ENCODE peak calls at places on chromosome 10, in ten cellular contexts. K, J, A, U, N, E, D, M, H and Q are unnamed samples.

GRCh38 chr10:66773418-66773817 is 152.4 kb upstream of the LRRTM3 start:
- DNase-seq in D (no peak), K (no peak), H (no peak), A (no peak), U (no peak), M (no peak), J (no peak), N (no peak), E (no peak), Q (no peak)

GRCh38 chr10:60209874-60210584 is 179.6 kb downstream of the ANK3 start:
- DNase-seq in D (no peak), M (no peak), J (no peak), U (no peak), E (no peak), K (no peak), A (no peak), N (no peak), H (no peak), Q (no peak)

GRCh38 chr10:33657154-33657900 is 322.9 kb upstream of the NRP1 start:
- DNase-seq in U (no peak), E (no peak), J (no peak), K (no peak), D (no peak), H (peak), A (no peak), M (no peak), N (no peak), Q (no peak)

GRCh38 chr10:88041243-88042161 is 178.1 kb downstream of the PTEN start:
- DNase-seq in H (no peak), K (no peak), A (no peak), N (peak), J (no peak), U (no peak), M (no peak), D (no peak), E (no peak), Q (no peak)

GRCh38 chr10:27710009-27710408 is 35.6 kb downstream of the MKX start:
- DNase-seq in K (no peak), N (no peak), M (no peak), D (no peak), E (no peak), H (no peak), J (no peak), U (no peak), A (no peak), Q (no peak)

GRCh38 chr10:128274938-128275337 is 148.7 kb upstream of the MKI67 start:
- DNase-seq in U (no peak), E (no peak), A (no peak), J (peak), H (peak), K (no peak), D (peak), N (peak), M (no peak), Q (no peak)

GRCh38 chr10:76649723-76650127 is 987.9 kb downstream of the KCNMA1 start:
- DNase-seq in J (peak), D (peak), H (peak), M (no peak), E (no peak), N (peak), A (no peak), K (no peak), U (no peak), Q (no peak)

GRCh38 chr10:110533149-110533548 is 34.3 kb upstream of the SMC3 start:
- DNase-seq in N (no peak), M (no peak), H (no peak), U (no peak), J (no peak), D (no peak), E (no peak), A (no peak), K (no peak), Q (no peak)

GRCh38 chr10:33455029-33455428 is 120.6 kb upstream of the NRP1 start:
- DNase-seq in K (no peak), A (no peak), N (peak), J (no peak), H (no peak), D (peak), U (no peak), E (no peak), M (no peak), Q (no peak)

GRCh38 chr10:16597656-16598055 is 76.0 kb upstream of the C1QL3 start:
- DNase-seq in H (no peak), U (no peak), K (no peak), E (no peak), D (no peak), M (no peak), A (no peak), N (no peak), J (no peak), Q (no peak)

GRCh38 chr10:122181055-122181732 is 89.9 kb upstream of the BTBD16 start:
- DNase-seq in N (no peak), J (no peak), A (no peak), U (no peak), D (no peak), M (no peak), K (no peak), H (peak), E (no peak), Q (no peak)

GRCh38 chr10:60101821-60102220 is 195.5 kb upstream of the CCDC6 start:
- DNase-seq in M (no peak), K (no peak), N (no peak), E (no peak), D (no peak), J (no peak), H (no peak), U (no peak), A (no peak), Q (no peak)

GRCh38 chr10:132142396-132143161 is 44.2 kb upstream of the DPYSL4 start:
- DNase-seq in N (peak), A (peak), M (peak), J (peak), D (peak), H (peak), U (peak), E (no peak), K (no peak), Q (peak)

GRCh38 chr10:109746861-109747260 is 176.4 kb downstream of the XPNPEP1 start:
- DNase-seq in N (no peak), A (no peak), J (no peak), E (no peak), M (no peak), D (no peak), U (no peak), H (no peak), K (no peak), Q (no peak)

GRCh38 chr10:89279449-89279869 is 22.4 kb upstream of the IFIT2 start:
- DNase-seq in N (no peak), D (peak), M (no peak), A (no peak), J (no peak), K (no peak), U (no peak), H (peak), E (no peak), Q (no peak)

GRCh38 chr10:8435186-8436055 is 380.9 kb downstream of the GATA3 start:
- DNase-seq in K (no peak), H (peak), M (no peak), J (no peak), A (no peak), N (no peak), D (no peak), E (no peak), U (no peak), Q (no peak)

GRCh38 chr10:74310652-74311257 is 159.7 kb downstream of the ADK start:
- DNase-seq in H (no peak), K (no peak), D (no peak), J (no peak), M (no peak), A (no peak), N (no peak), U (no peak), E (no peak), Q (no peak)

GRCh38 chr10:8130973-8131911 is 76.8 kb downstream of the GATA3 start:
- DNase-seq in M (no peak), U (peak), E (no peak), H (peak), K (peak), N (no peak), A (no peak), J (no peak), D (no peak), Q (no peak)

GRCh38 chr10:28137907-28138880 is 139.3 kb upstream of the ODAD2 start:
- DNase-seq in N (no peak), H (no peak), M (no peak), A (no peak), J (no peak), K (peak), D (no peak), U (no peak), E (no peak), Q (no peak)

GRCh38 chr10:97647556-97647955 is 7.1 kb downstream of the PI4K2A start:
- DNase-seq in E (no peak), J (no peak), H (peak), K (no peak), D (no peak), A (no peak), N (no peak), M (no peak), U (no peak), Q (no peak)

GRCh38 chr10:62433901-62434300 is 59.7 kb downstream of the ZNF365 start:
- DNase-seq in D (no peak), N (no peak), K (no peak), A (no peak), M (no peak), J (no peak), H (no peak), E (no peak), U (no peak), Q (no peak)

GRCh38 chr10:99457808-99458207 is 27.4 kb upstream of the GOT1 start:
- DNase-seq in N (no peak), J (no peak), E (no peak), A (no peak), K (no peak), M (no peak), U (no peak), D (no peak), H (no peak), Q (no peak)

GRCh38 chr10:82319046-82319445 is 444.1 kb downstream of the NRG3 start:
- DNase-seq in U (no peak), M (no peak), D (no peak), K (no peak), H (no peak), E (no peak), N (no peak), A (no peak), J (no peak), Q (no peak)

GRCh38 chr10:117684673-117685211 is 142.2 kb downstream of the EMX2 start:
- DNase-seq in N (peak), K (no peak), E (no peak), D (peak), A (no peak), M (peak), H (peak), J (peak), U (no peak), Q (no peak)

GRCh38 chr10:101774589-101775272 is 1.2 kb downstream of the FGF8 start:
- DNase-seq in N (no peak), D (no peak), J (no peak), K (no peak), E (no peak), H (no peak), A (no peak), U (no peak), M (peak), Q (no peak)

GRCh38 chr10:28294809-28295208 is 8.1 kb downstream of the MPP7 start:
- DNase-seq in K (no peak), A (no peak), J (no peak), U (no peak), D (no peak), H (no peak), N (no peak), M (no peak), E (no peak), Q (no peak)

GRCh38 chr10:64503429-64503828 is 982.2 kb downstream of the REEP3 start:
- DNase-seq in M (no peak), J (no peak), K (no peak), N (no peak), D (no peak), H (no peak), U (no peak), E (no peak), A (no peak), Q (no peak)

GRCh38 chr10:79116363-79116762 is 47.6 kb downstream of the ZMIZ1 start:
- DNase-seq in D (no peak), E (no peak), M (no peak), K (no peak), H (no peak), U (no peak), A (no peak), J (no peak), N (no peak), Q (no peak)

GRCh38 chr10:49081532-49082275 is 33.6 kb downstream of the VSTM4 start:
- DNase-seq in A (no peak), N (no peak), K (no peak), D (no peak), M (no peak), H (no peak), J (no peak), E (no peak), U (no peak), Q (no peak)

GRCh38 chr10:132685121-132685891 is 100.6 kb downstream of the NKX6-2 start:
- DNase-seq in H (peak), K (no peak), D (peak), M (peak), E (peak), N (peak), A (no peak), J (peak), U (no peak), Q (peak)

GRCh38 chr10:44960098-44960480 is 487 bp downstream of the RASSF4 start:
- DNase-seq in U (no peak), A (no peak), J (no peak), N (no peak), E (no peak), K (no peak), M (no peak), H (no peak), D (no peak), Q (no peak)

GRCh38 chr10:112213836-112214235 is 30.3 kb upstream of the GPAM start:
- DNase-seq in M (no peak), U (no peak), A (no peak), E (no peak), J (no peak), H (no peak), N (no peak), D (no peak), K (no peak), Q (no peak)

GRCh38 chr10:35387768-35388167 is 51.5 kb downstream of the CCNY start:
- DNase-seq in D (no peak), J (no peak), M (no peak), E (no peak), U (no peak), N (no peak), A (no peak), K (no peak), H (peak), Q (no peak)

GRCh38 chr10:42783181-42783549 is 570 bp downstream of the BMS1 start:
- DNase-seq in N (peak), E (no peak), U (peak), D (peak), H (peak), A (no peak), M (no peak), K (no peak), J (peak), Q (no peak)

GRCh38 chr10:79375321-79376077 is 28.2 kb downstream of the PPIF start:
- DNase-seq in A (no peak), M (no peak), H (peak), K (no peak), U (no peak), D (peak), N (peak), J (peak), E (no peak), Q (peak)

GRCh38 chr10:112336556-112337201 is 37.2 kb upstream of the ACSL5 start:
- DNase-seq in U (no peak), D (no peak), A (no peak), E (no peak), M (no peak), J (peak), K (no peak), H (peak), N (no peak), Q (no peak)

GRCh38 chr10:30491832-30492530 is 58.0 kb downstream of the MAP3K8 start:
- DNase-seq in U (no peak), H (no peak), E (no peak), K (no peak), J (no peak), M (no peak), A (no peak), D (no peak), N (no peak), Q (no peak)

GRCh38 chr10:98916751-98917150 is 318.9 kb downstream of the HPSE2 start:
- DNase-seq in N (no peak), M (no peak), U (no peak), J (no peak), K (no peak), D (no peak), H (no peak), A (no peak), E (no peak), Q (no peak)

GRCh38 chr10:113304726-113305125 is 248.1 kb upstream of the HABP2 start:
- DNase-seq in N (no peak), K (no peak), J (no peak), D (no peak), A (no peak), U (no peak), M (no peak), H (no peak), E (no peak), Q (no peak)

GRCh38 chr10:95263864-95264226 is 27.0 kb downstream of the PDLIM1 start:
- DNase-seq in N (no peak), M (no peak), E (no peak), A (no peak), K (no peak), D (no peak), U (no peak), J (no peak), H (no peak), Q (no peak)
- TF ChIP-seq CTCF in N (no peak), M (no peak), E (no peak), A (no peak), K (no peak), D (no peak), U (no peak), J (no peak), H (no peak), Q (no peak)

DNA sequence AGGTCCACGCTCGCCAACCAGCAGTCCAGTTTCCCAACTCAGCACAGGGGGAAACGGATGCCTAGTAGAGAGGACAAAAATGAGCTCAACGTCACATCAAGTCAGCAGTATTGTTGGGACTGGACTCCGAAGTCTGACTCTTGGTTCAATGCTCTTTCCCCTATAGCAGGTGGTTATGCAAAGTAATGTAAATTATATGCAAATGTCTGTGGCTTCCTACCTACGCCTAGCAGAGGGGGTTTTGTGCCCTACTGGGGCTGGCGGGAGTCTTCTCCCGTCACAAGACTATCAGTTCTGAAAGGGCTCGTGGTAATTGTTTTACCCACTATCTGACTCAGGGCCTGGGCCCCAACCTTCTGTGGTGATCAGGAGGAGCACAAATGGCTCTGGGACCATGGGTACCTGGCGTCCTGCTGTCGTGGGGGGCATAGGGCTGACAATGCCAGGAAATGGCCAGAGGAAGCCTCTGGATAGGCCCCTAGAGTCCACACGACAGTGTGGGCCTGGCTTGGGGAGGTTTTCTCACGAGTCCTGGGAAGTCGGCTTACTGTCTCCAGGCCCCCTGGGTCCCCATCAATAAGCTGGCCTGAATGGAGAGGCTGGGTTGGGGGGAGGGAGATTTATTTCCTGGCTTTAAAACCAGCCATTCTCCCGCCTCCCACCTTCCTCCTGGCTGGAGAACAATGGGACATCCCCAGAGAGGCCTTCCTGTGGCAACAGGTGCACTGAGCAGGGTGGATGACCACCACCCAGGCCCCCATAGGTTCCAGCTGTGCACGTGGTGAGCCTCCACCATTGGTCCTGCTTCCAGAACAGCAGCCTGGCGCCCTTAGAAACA is 41.8 kb downstream of the UNC5B start:
- DNase-seq in M (no peak), E (no peak), A (no peak), D (no peak), H (no peak), U (no peak), K (no peak), N (no peak), J (no peak), Q (no peak)
- TF ChIP-seq CTCF in M (no peak), E (no peak), A (no peak), D (no peak), H (no peak), U (no peak), K (no peak), N (no peak), J (no peak), Q (no peak)

GRCh38 chr10:3964516-3964915 is 179.5 kb upstream of the KLF6 start:
- DNase-seq in M (no peak), K (no peak), H (no peak), D (no peak), J (no peak), N (no peak), A (no peak), E (no peak), U (no peak), Q (no peak)
- TF ChIP-seq CTCF in M (no peak), K (no peak), H (no peak), D (no peak), J (no peak), N (no peak), A (no peak), E (no peak), U (no peak), Q (no peak)

GRCh38 chr10:124461642-124462347 is at the start of gene LHPP:
- DNase-seq in J (peak), H (peak), M (peak), K (peak), A (peak), U (peak), D (peak), N (peak), E (peak), Q (peak)
- TF ChIP-seq CTCF in J (peak), H (peak), M (peak), K (peak), A (peak), U (no peak), D (peak), N (peak), E (peak), Q (peak)

DNA sequence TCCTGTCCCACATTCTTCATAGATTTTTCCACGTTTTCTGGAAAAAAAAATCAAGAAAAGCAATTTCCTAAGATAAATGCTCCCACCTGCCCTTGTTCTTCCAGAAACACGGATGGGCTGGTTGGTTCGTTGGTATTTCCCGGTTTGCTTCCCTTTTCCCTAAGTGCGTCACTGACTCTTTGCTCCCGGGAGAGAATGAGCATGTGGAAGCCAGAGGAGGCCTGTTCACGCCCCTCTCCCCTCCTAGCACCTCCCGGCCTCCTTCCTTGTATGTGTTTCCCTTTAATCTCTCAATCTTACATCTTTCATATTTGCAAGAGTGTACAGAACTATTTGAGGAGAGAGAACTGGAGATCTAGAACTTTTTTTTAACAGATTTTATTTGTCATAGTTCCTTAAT is 442.0 kb downstream of the GFRA1 start:
- DNase-seq in E (no peak), N (no peak), A (no peak), H (no peak), K (no peak), D (no peak), M (no peak), J (no peak), U (no peak), Q (no peak)
- TF ChIP-seq CTCF in E (no peak), N (no peak), A (no peak), H (no peak), K (no peak), D (no peak), M (no peak), J (no peak), U (no peak), Q (no peak)